ENCODE peak calls at places on chromosome 14, in ten cellular contexts. H is NT2/D1, N is skeletal muscle cell, F is astrocyte of the cerebellum, U is kidney epithelial cell, J is small intestine, P is DND-41, E is colonic mucosa, I is Peyer's patch, K is transverse colon. W is an unnamed sample.
A peak's percentile ranks its signal among the peaks of the same experiment; 100 is the strongest.

GRCh38 chr14:104743461-104744380 is 9.2 kb upstream of the SIVA1 start:
- DNase-seq in H (no peak), N (no peak), F (no peak), U (no peak), J (no peak), P (no peak), E (no peak), I (no peak), K (no peak), W (no peak)

GRCh38 chr14:105859717-105860614 is 333.6 kb downstream of the TMEM121 start:
- DNase-seq in H (no peak), N (no peak), F (no peak), U (no peak), J (no peak), P (peak; percentile 54), E (no peak), I (peak; percentile 16), K (peak; percentile 16), W (no peak)

GRCh38 chr14:39320318-39320717 is 86.6 kb downstream of the MIA2 start:
- DNase-seq in H (no peak), N (no peak), F (no peak), U (no peak), J (no peak), P (no peak), E (no peak), I (no peak), K (no peak), W (no peak)

GRCh38 chr14:64704743-64705405 is 650 bp downstream of the PLEKHG3 start:
- DNase-seq in H (no peak), N (no peak), F (no peak), U (no peak), J (peak; percentile 41), P (no peak), E (peak; percentile 57), I (no peak), K (peak; percentile 50), W (no peak)

GRCh38 chr14:105430535-105430934 is 10.9 kb downstream of the MTA1 start:
- DNase-seq in H (no peak), N (no peak), F (peak; percentile 32), U (no peak), J (no peak), P (no peak), E (no peak), I (no peak), K (no peak), W (no peak)

GRCh38 chr14:104522926-104523545 is 56.5 kb upstream of the C14orf180 start:
- DNase-seq in H (no peak), N (no peak), F (no peak), U (no peak), J (no peak), P (no peak), E (no peak), I (no peak), K (no peak), W (no peak)

GRCh38 chr14:104135904-104136471 is 2.4 kb upstream of the KIF26A start:
- DNase-seq in H (no peak), N (no peak), F (no peak), U (no peak), J (no peak), P (no peak), E (no peak), I (no peak), K (no peak), W (no peak)

GRCh38 chr14:57390806-57391562 is 598 bp downstream of the NAA30 start:
- DNase-seq in H (no peak), N (no peak), F (no peak), U (no peak), J (peak; percentile 53), P (peak; percentile 45), E (peak; percentile 36), I (peak; percentile 23), K (peak; percentile 38), W (no peak)

GRCh38 chr14:93938766-93939303 is 11.7 kb downstream of the FAM181A start:
- DNase-seq in H (no peak), N (no peak), F (no peak), U (no peak), J (no peak), P (no peak), E (no peak), I (no peak), K (no peak), W (no peak)

GRCh38 chr14:93936926-93937325 is 9.8 kb downstream of the FAM181A start:
- DNase-seq in H (no peak), N (no peak), F (no peak), U (no peak), J (no peak), P (no peak), E (no peak), I (no peak), K (no peak), W (no peak)

GRCh38 chr14:93936245-93936644 is 9.1 kb downstream of the FAM181A start:
- DNase-seq in H (peak; percentile 44), N (no peak), F (no peak), U (no peak), J (peak; percentile 23), P (peak; percentile 15), E (no peak), I (no peak), K (no peak), W (peak; percentile 31)

GRCh38 chr14:93939304-93940229 is 12.4 kb downstream of the FAM181A start:
- DNase-seq in H (peak; percentile 43), N (no peak), F (no peak), U (no peak), J (peak; percentile 51), P (no peak), E (peak; percentile 85), I (peak; percentile 90), K (peak; percentile 87), W (no peak)

DNA sequence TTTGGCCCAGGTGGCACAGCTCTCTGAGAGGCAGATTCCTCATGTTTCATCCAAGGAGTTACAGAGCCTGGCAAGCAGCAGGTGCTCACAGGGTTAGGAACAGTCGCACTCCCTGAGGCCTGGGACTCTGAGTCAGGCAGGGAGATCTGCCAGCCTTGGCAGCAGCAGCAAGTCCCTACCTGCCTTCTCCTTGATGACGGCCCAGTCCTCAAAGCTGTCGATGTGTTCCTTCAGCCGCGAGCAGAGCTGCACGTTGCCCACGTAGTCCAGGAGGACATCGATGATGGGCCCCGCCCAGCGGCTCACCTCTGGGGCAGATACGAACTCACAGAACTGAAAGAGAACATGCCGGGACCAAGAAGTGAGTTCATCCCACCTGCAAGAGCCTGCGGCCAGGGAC is 10.4 kb downstream of the FAM181A start:
- DNase-seq in H (no peak), N (no peak), F (no peak), U (no peak), J (no peak), P (no peak), E (no peak), I (no peak), K (no peak), W (no peak)
- H3K4me3 ChIP-seq in H (no peak overlapping the region), N (no peak overlapping the region), F (no peak overlapping the region), U (no peak overlapping the region), J (no peak overlapping the region), P (no peak overlapping the region), E (no peak overlapping the region), I (no peak overlapping the region), K (no peak overlapping the region), W (no peak overlapping the region)

GRCh38 chr14:69571449-69571878 is 3.2 kb downstream of the CCDC177 start:
- DNase-seq in H (no peak), N (no peak), F (no peak), U (no peak), J (no peak), P (no peak), E (no peak), I (no peak), K (no peak), W (no peak)

GRCh38 chr14:69570836-69571330 is 3.8 kb downstream of the CCDC177 start:
- DNase-seq in H (no peak), N (no peak), F (no peak), U (no peak), J (no peak), P (no peak), E (no peak), I (no peak), K (no peak), W (no peak)

GRCh38 chr14:69573205-69573840 is 1.3 kb downstream of the CCDC177 start:
- DNase-seq in H (no peak), N (no peak), F (no peak), U (no peak), J (no peak), P (no peak), E (no peak), I (no peak), K (no peak), W (no peak)

GRCh38 chr14:69572634-69573135 is 2.0 kb downstream of the CCDC177 start:
- DNase-seq in H (no peak), N (no peak), F (no peak), U (no peak), J (no peak), P (no peak), E (no peak), I (no peak), K (no peak), W (no peak)

GRCh38 chr14:69571879-69572633 is 2.6 kb downstream of the CCDC177 start:
- DNase-seq in H (no peak), N (no peak), F (no peak), U (no peak), J (peak; percentile 34), P (no peak), E (no peak), I (no peak), K (peak; percentile 27), W (no peak)
- H3K4me3 ChIP-seq in H (peak overlapping the region; percentile 15), N (peak overlapping the region; percentile 34), F (no peak overlapping the region), U (peak overlapping the region; percentile 9), J (peak overlapping the region; percentile 42), P (no peak overlapping the region), E (peak overlapping the region; percentile 6), I (peak overlapping the region; percentile 49), K (peak overlapping the region; percentile 53), W (no peak overlapping the region)

GRCh38 chr14:60514378-60515243 is 5.7 kb downstream of the SIX6 start:
- DNase-seq in H (no peak), N (no peak), F (no peak), U (no peak), J (no peak), P (no peak), E (no peak), I (no peak), K (no peak), W (no peak)

GRCh38 chr14:60510976-60511599 is 2.1 kb downstream of the SIX6 start:
- DNase-seq in H (no peak), N (no peak), F (no peak), U (no peak), J (no peak), P (no peak), E (no peak), I (no peak), K (no peak), W (no peak)

GRCh38 chr14:60512952-60513554 is 4.1 kb downstream of the SIX6 start:
- DNase-seq in H (no peak), N (no peak), F (no peak), U (no peak), J (no peak), P (no peak), E (no peak), I (no peak), K (no peak), W (no peak)

GRCh38 chr14:60515696-60516284 is 6.8 kb downstream of the SIX6 start:
- DNase-seq in H (no peak), N (no peak), F (no peak), U (no peak), J (no peak), P (no peak), E (no peak), I (no peak), K (no peak), W (no peak)

GRCh38 chr14:60515244-60515695 is 6.3 kb downstream of the SIX6 start:
- DNase-seq in H (no peak), N (no peak), F (no peak), U (no peak), J (no peak), P (no peak), E (no peak), I (no peak), K (no peak), W (no peak)
- H3K4me3 ChIP-seq in H (peak overlapping the region; percentile 4), N (peak overlapping the region; percentile 54), F (no peak overlapping the region), U (no peak overlapping the region), J (peak overlapping the region; percentile 16), P (no peak overlapping the region), E (peak overlapping the region; percentile 27), I (peak overlapping the region; percentile 42), K (peak overlapping the region; percentile 49), W (no peak overlapping the region)

DNA sequence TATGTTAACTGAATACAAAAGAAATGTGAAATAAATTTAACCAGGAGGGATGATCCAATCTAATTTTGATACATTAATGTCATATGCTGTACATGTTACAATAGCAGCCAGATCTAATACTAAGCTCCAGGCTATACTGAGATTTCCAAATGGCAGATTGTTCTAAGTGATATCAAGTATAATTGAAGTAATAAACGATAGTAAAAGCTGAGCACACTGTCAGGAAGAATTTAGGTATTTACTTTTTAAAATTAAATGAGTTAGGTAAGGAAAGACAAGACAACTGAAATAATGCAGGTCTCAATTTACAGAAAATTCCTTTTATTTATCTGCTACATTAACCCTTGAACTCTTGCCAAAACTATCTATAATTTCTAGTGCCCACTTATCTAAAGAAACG is 39.9 kb downstream of the INSM2 start:
- DNase-seq in H (no peak), N (no peak), F (no peak), U (no peak), J (no peak), P (no peak), E (no peak), I (no peak), K (no peak), W (no peak)
- H3K4me3 ChIP-seq in H (no peak overlapping the region), N (no peak overlapping the region), F (no peak overlapping the region), U (no peak overlapping the region), J (no peak overlapping the region), P (no peak overlapping the region), E (no peak overlapping the region), I (no peak overlapping the region), K (no peak overlapping the region), W (no peak overlapping the region)